ENCODE peak calls at places on chromosomes 5 and 9, in seven cellular contexts. D, N, Y, I, R, W and X are unnamed samples.

GRCh38 chr5:5178121-5178520 is 38.0 kb downstream of the ADAMTS16 start:
- DNase-seq in D (no peak), N (no peak), Y (no peak), I (no peak), R (no peak), W (no peak), X (no peak)

GRCh38 chr5:966941-967340 is 41.7 kb upstream of the NKD2 start:
- DNase-seq in D (no peak), N (no peak), Y (no peak), I (no peak), R (no peak), W (no peak), X (no peak)

GRCh38 chr5:20972419-20972925 is 984.5 kb upstream of the CDH18 start:
- DNase-seq in D (no peak), N (peak), Y (no peak), I (no peak), R (no peak), W (no peak), X (peak)

GRCh38 chr5:141756196-141756595 is 74.2 kb upstream of the ARAP3 start:
- DNase-seq in D (no peak), N (no peak), Y (no peak), I (peak), R (no peak), W (no peak), X (no peak)

GRCh38 chr9:111657051-111657450 is 4.4 kb upstream of the GNG10 start:
- DNase-seq in D (no peak), N (no peak), Y (no peak), I (no peak), R (no peak), W (no peak), X (no peak)

GRCh38 chr5:144205141-144205551 is 34.5 kb downstream of the KCTD16 start:
- DNase-seq in D (no peak), N (no peak), Y (no peak), I (peak), R (no peak), W (peak), X (peak)

GRCh38 chr5:393846-394275 is 49.1 kb upstream of the EXOC3 start:
- DNase-seq in D (no peak), N (no peak), Y (no peak), I (no peak), R (no peak), W (peak), X (peak)

GRCh38 chr9:130972957-130973685 is 34.1 kb upstream of the FIBCD1 start:
- DNase-seq in D (no peak), N (no peak), Y (no peak), I (no peak), R (no peak), W (no peak), X (no peak)

GRCh38 chr5:83277953-83278352 is 193.6 kb upstream of the VCAN start:
- DNase-seq in D (no peak), N (no peak), Y (no peak), I (no peak), R (no peak), W (no peak), X (no peak)

GRCh38 chr5:153895266-153895665 is 143.4 kb downstream of the FAM114A2 start:
- DNase-seq in D (no peak), N (no peak), Y (no peak), I (no peak), R (no peak), W (no peak), X (no peak)

GRCh38 chr9:126698756-126699155 is 85.0 kb downstream of the LMX1B start:
- DNase-seq in D (no peak), N (no peak), Y (no peak), I (no peak), R (no peak), W (no peak), X (no peak)

GRCh38 chr5:92372766-92373165 is 989.6 kb upstream of the ARRDC3 start:
- DNase-seq in D (no peak), N (no peak), Y (no peak), I (no peak), R (no peak), W (no peak), X (no peak)

GRCh38 chr5:72291601-72292000 is 28.4 kb downstream of the MRPS27 start:
- DNase-seq in D (no peak), N (no peak), Y (no peak), I (no peak), R (peak), W (no peak), X (no peak)

GRCh38 chr9:33893861-33894260 is 76.9 kb downstream of the UBE2R2 start:
- DNase-seq in D (no peak), N (no peak), Y (no peak), I (no peak), R (no peak), W (no peak), X (no peak)

GRCh38 chr5:134493461-134494055 is 31.9 kb upstream of the JADE2 start:
- DNase-seq in D (no peak), N (peak), Y (no peak), I (no peak), R (no peak), W (no peak), X (no peak)

GRCh38 chr5:104412649-104413240 is 850.2 kb upstream of the NUDT12 start:
- DNase-seq in D (peak), N (no peak), Y (no peak), I (no peak), R (peak), W (peak), X (peak)

GRCh38 chr5:132264546-132265335 is 7.2 kb downstream of the PDLIM4 start:
- DNase-seq in D (no peak), N (peak), Y (no peak), I (no peak), R (no peak), W (no peak), X (no peak)

GRCh38 chr5:175214152-175214551 is 229.8 kb downstream of the DRD1 start:
- DNase-seq in D (peak), N (no peak), Y (no peak), I (no peak), R (no peak), W (peak), X (peak)

GRCh38 chr5:113179156-113179555 is 202.6 kb downstream of the DCP2 start:
- DNase-seq in D (no peak), N (no peak), Y (no peak), I (no peak), R (no peak), W (no peak), X (no peak)

GRCh38 chr9:98678244-98678842 is 30.4 kb downstream of the GABBR2 start:
- DNase-seq in D (no peak), N (peak), Y (no peak), I (no peak), R (peak), W (no peak), X (peak)

GRCh38 chr5:122252319-122252718 is 59.7 kb upstream of the SNCAIP start:
- DNase-seq in D (no peak), N (no peak), Y (no peak), I (no peak), R (no peak), W (no peak), X (no peak)

GRCh38 chr9:125635888-125636287 is 71.1 kb downstream of the MAPKAP1 start:
- DNase-seq in D (no peak), N (no peak), Y (no peak), I (no peak), R (no peak), W (no peak), X (peak)

GRCh38 chr5:116145416-116145815 is 60.6 kb downstream of the COMMD10 start:
- DNase-seq in D (no peak), N (no peak), Y (no peak), I (no peak), R (no peak), W (no peak), X (no peak)

GRCh38 chr5:93576994-93577575 is 3.9 kb downstream of the NR2F1-AS1 start:
- DNase-seq in D (no peak), N (no peak), Y (no peak), I (no peak), R (no peak), W (no peak), X (no peak)

GRCh38 chr5:159324986-159325385 is 5.3 kb downstream of the IL12B start:
- DNase-seq in D (no peak), N (no peak), Y (no peak), I (no peak), R (no peak), W (no peak), X (no peak)

GRCh38 chr5:17365326-17365725 is 132.7 kb upstream of the TAF11L2 start:
- DNase-seq in D (no peak), N (no peak), Y (no peak), I (no peak), R (no peak), W (no peak), X (no peak)

GRCh38 chr9:101628173-101628572 is 33.4 kb upstream of the PPP3R2 start:
- DNase-seq in D (no peak), N (no peak), Y (no peak), I (no peak), R (no peak), W (no peak), X (peak)

GRCh38 chr5:65198777-65199120 is 283.0 kb downstream of the ADAMTS6 start:
- DNase-seq in D (peak), N (no peak), Y (no peak), I (no peak), R (no peak), W (peak), X (peak)

GRCh38 chr5:173997331-173997730 is 8.4 kb downstream of the C5orf47 start:
- DNase-seq in D (no peak), N (no peak), Y (no peak), I (no peak), R (no peak), W (no peak), X (no peak)

GRCh38 chr5:37840036-37840909 is at the start of gene GDNF:
- DNase-seq in D (no peak), N (no peak), Y (no peak), I (peak), R (no peak), W (peak), X (peak)

GRCh38 chr5:33212900-33213299 is 227.9 kb upstream of the TARS1 start:
- DNase-seq in D (no peak), N (no peak), Y (no peak), I (no peak), R (no peak), W (no peak), X (no peak)

GRCh38 chr9:2642068-2642467 is 20.5 kb downstream of the VLDLR start:
- DNase-seq in D (no peak), N (no peak), Y (no peak), I (no peak), R (no peak), W (no peak), X (no peak)

GRCh38 chr9:81150016-81150625 is 539.2 kb downstream of the TLE1 start:
- DNase-seq in D (no peak), N (no peak), Y (no peak), I (no peak), R (no peak), W (no peak), X (no peak)

GRCh38 chr5:175681045-175681974 is 23.4 kb downstream of the HRH2 start:
- DNase-seq in D (no peak), N (no peak), Y (no peak), I (peak), R (no peak), W (no peak), X (peak)

GRCh38 chr9:113674436-113674835 is 201.7 kb upstream of the ZNF618 start:
- DNase-seq in D (no peak), N (no peak), Y (no peak), I (no peak), R (no peak), W (peak), X (no peak)

GRCh38 chr9:71909887-71910601 is 949 bp downstream of the ABHD17B start:
- DNase-seq in D (no peak), N (peak), Y (peak), I (peak), R (peak), W (peak), X (peak)

GRCh38 chr9:71901695-71902094 is 9.3 kb downstream of the ABHD17B start:
- DNase-seq in D (no peak), N (no peak), Y (no peak), I (no peak), R (peak), W (no peak), X (no peak)

DNA sequence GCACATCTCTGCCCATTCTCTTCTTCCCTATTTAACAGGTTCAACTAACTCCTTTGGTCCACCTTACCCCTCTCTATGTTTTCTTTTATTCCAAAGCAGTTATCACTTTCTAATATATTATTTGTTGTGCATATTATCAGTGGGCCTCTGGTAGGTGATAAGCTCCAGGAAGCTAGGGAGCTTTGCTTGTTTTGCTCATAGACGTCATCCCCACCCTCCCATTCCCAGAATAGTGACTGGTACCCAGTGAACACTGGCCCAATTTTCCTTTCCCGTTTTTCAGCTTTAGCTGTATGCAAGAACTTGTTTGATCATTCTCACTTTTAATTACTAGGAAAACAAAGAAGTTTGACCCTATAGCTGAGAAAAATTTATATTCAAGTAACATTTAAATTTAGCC is 6.9 kb downstream of the ABHD17B start:
- DNase-seq in D (no peak), N (no peak), Y (no peak), I (no peak), R (no peak), W (no peak), X (no peak)
- H3K4me3 ChIP-seq in D (no peak), N (no peak), Y (no peak), I (no peak), R (peak), W (no peak), X (no peak)

DNA sequence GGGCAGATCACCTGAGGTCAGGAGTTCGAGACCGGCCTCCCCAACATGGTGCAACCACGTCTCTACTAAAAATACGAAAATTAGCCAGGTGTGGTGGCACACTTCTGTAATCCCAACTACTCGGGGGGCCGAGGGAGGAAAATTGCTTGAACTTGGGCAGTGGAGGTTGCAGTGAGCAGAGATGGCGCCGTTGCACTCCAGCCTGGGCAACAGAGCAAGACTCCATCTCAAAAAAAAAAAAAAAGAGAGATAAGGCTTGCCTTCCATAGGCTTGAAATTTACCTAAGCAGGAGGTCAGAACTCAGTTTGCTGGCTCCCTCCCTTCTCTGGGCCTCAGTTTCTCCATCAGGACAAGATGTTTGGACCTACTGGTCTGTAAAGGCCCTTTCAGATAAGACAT is 1.3 kb downstream of the SPOUT1 start:
- DNase-seq in D (no peak), N (no peak), Y (no peak), I (no peak), R (no peak), W (no peak), X (no peak)
- H3K4me3 ChIP-seq in D (peak), N (no peak), Y (no peak), I (no peak), R (peak), W (peak), X (no peak)

DNA sequence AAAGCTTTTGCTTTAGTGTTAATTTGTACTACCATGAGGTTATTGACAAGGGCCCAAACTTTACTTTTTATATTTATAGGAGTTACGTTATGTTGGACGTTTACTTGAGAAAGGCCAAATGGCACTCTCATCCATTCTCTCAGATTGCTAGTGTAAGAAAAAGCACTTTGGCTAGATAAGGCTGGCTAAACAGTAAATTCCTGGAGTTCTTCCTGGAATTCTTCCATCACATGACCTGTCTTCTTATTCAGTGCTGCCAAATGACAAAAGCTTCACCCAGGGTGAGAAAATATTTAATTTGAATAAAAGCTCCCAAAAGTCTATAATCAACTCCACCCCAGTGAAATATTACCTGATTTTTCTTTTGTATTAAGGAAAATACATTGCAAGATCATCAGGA is 1568.9 kb upstream of the ACO1 start:
- DNase-seq in D (no peak), N (no peak), Y (no peak), I (no peak), R (no peak), W (no peak), X (peak)
- H3K4me3 ChIP-seq in D (no peak), N (no peak), Y (no peak), I (no peak), R (no peak), W (no peak), X (no peak)

DNA sequence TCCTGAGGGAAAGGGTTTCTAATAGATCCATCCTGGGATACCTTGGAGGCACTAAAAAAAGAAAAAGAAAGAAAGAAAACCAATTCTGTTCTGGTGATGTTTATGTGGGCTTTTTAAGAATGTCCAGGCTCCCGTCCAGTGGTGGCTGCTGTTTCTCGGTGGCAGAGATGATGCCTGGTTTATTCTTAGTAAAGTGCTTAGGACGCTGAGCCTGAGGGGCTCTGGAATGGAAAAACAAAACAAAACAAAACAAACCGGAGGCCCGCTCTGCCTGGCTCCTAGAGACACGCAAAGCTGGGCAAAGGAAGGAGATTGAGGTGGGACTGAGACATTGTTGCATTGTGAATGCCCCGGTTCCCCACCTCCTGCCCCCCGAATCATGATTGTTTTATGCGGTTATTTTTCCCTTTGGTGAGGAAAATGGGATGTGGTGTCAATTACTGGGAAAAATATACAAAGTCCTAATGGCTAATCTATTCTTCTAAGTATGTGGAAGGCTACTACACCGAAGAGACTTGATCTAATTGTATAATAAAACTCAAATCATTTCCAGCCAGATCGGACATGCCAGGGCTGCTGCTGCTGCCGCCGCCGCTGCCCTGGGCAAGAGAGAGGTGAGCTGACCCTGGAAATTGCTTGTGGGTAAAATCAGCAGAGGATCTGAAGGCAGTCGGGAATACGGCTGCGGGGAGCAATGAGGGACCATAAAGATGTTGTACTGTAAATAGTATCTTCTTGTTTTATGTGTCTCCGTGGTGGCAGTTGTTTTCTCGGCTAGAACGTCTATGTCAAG is 644.9 kb downstream of the CCDC171 start:
- DNase-seq in D (no peak), N (no peak), Y (no peak), I (no peak), R (no peak), W (no peak), X (no peak)
- H3K4me3 ChIP-seq in D (no peak), N (no peak), Y (no peak), I (no peak), R (no peak), W (no peak), X (no peak)

GRCh38 chr9:85658716-85659115 is 83.0 kb downstream of the AGTPBP1 start:
- DNase-seq in D (no peak), N (no peak), Y (no peak), I (no peak), R (no peak), W (no peak), X (no peak)

GRCh38 chr9:85667374-85667773 is 74.4 kb downstream of the AGTPBP1 start:
- DNase-seq in D (no peak), N (no peak), Y (no peak), I (no peak), R (no peak), W (no peak), X (no peak)

GRCh38 chr9:85666086-85666485 is 75.7 kb downstream of the AGTPBP1 start:
- DNase-seq in D (no peak), N (no peak), Y (no peak), I (no peak), R (no peak), W (no peak), X (no peak)

GRCh38 chr9:85662558-85662957 is 79.2 kb downstream of the AGTPBP1 start:
- DNase-seq in D (no peak), N (no peak), Y (no peak), I (no peak), R (no peak), W (no peak), X (no peak)
- H3K4me3 ChIP-seq in D (no peak), N (no peak), Y (no peak), I (no peak), R (no peak), W (no peak), X (no peak)